ENCODE peak calls at places on chromosomes 5 and 9, in four cellular contexts. One of them, this sample, is unnamed.

GRCh38 chr5:169279125-169279524 is 21.8 kb downstream of the SLIT3 start:
- DNase-seq in small intestine: no peak
- DNase-seq in T-helper 9 cell: no peak
- DNase-seq in mesothelial cell of epicardium: no peak
- DNase-seq in this sample: no peak

GRCh38 chr9:77177894-77178794 is 810 bp downstream of the VPS13A start:
- DNase-seq in T-helper 9 cell: peak; percentile 49
- DNase-seq in small intestine: peak; percentile 68
- DNase-seq in mesothelial cell of epicardium: no peak
- DNase-seq in this sample: peak; percentile 35

GRCh38 chr5:84696651-84697050 is 312.0 kb upstream of the EDIL3 start:
- DNase-seq in mesothelial cell of epicardium: no peak
- DNase-seq in T-helper 9 cell: no peak
- DNase-seq in small intestine: no peak
- DNase-seq in this sample: no peak

GRCh38 chr9:133991964-133992779 is at the start of gene VAV2:
- DNase-seq in small intestine: peak; percentile 72
- DNase-seq in T-helper 9 cell: peak; percentile 17
- DNase-seq in mesothelial cell of epicardium: no peak
- DNase-seq in this sample: peak; percentile 18

GRCh38 chr9:5650356-5651105 is 21.6 kb downstream of the RIC1 start:
- DNase-seq in mesothelial cell of epicardium: no peak
- DNase-seq in T-helper 9 cell: no peak
- DNase-seq in small intestine: no peak
- DNase-seq in this sample: no peak

GRCh38 chr5:173940269-173940668 is 48.7 kb upstream of the C5orf47 start:
- DNase-seq in mesothelial cell of epicardium: no peak
- DNase-seq in small intestine: no peak
- DNase-seq in T-helper 9 cell: no peak
- DNase-seq in this sample: no peak

GRCh38 chr9:108854094-108854493 is 1.7 kb downstream of the ACTL7B start:
- DNase-seq in small intestine: no peak
- DNase-seq in T-helper 9 cell: no peak
- DNase-seq in mesothelial cell of epicardium: no peak
- DNase-seq in this sample: no peak

GRCh38 chr5:74595143-74595915 is 45.2 kb downstream of the ENC1 start:
- DNase-seq in small intestine: peak; percentile 76
- DNase-seq in mesothelial cell of epicardium: no peak
- DNase-seq in T-helper 9 cell: no peak
- DNase-seq in this sample: no peak

GRCh38 chr9:106277931-106278330 is 583.6 kb downstream of the TMEM38B start:
- DNase-seq in small intestine: no peak
- DNase-seq in T-helper 9 cell: no peak
- DNase-seq in mesothelial cell of epicardium: no peak
- DNase-seq in this sample: no peak

GRCh38 chr5:180802325-180803180 is at the start of gene MGAT1:
- DNase-seq in mesothelial cell of epicardium: peak; percentile 76
- DNase-seq in T-helper 9 cell: peak; percentile 76
- DNase-seq in small intestine: peak; percentile 77
- DNase-seq in this sample: peak; percentile 61

GRCh38 chr5:140351609-140352334 is 5.4 kb upstream of the HBEGF start:
- DNase-seq in mesothelial cell of epicardium: no peak
- DNase-seq in T-helper 9 cell: peak; percentile 36
- DNase-seq in small intestine: peak; percentile 80
- DNase-seq in this sample: no peak

GRCh38 chr5:40404613-40405012 is 275.1 kb upstream of the PTGER4 start:
- DNase-seq in mesothelial cell of epicardium: no peak
- DNase-seq in small intestine: peak; percentile 51
- DNase-seq in T-helper 9 cell: no peak
- DNase-seq in this sample: no peak

GRCh38 chr5:153974813-153975163 is 63.9 kb downstream of the FAM114A2 start:
- DNase-seq in small intestine: no peak
- DNase-seq in T-helper 9 cell: no peak
- DNase-seq in mesothelial cell of epicardium: no peak
- DNase-seq in this sample: no peak

GRCh38 chr5:145471831-145472616 is 363.1 kb downstream of the PRELID2 start:
- DNase-seq in mesothelial cell of epicardium: no peak
- DNase-seq in T-helper 9 cell: no peak
- DNase-seq in small intestine: peak; percentile 39
- DNase-seq in this sample: no peak

GRCh38 chr5:178058321-178059012 is 54.9 kb upstream of the N4BP3 start:
- DNase-seq in T-helper 9 cell: no peak
- DNase-seq in small intestine: no peak
- DNase-seq in mesothelial cell of epicardium: no peak
- DNase-seq in this sample: no peak

GRCh38 chr5:13251623-13252367 is 692.7 kb downstream of the DNAH5 start:
- DNase-seq in small intestine: no peak
- DNase-seq in T-helper 9 cell: no peak
- DNase-seq in mesothelial cell of epicardium: no peak
- DNase-seq in this sample: no peak

GRCh38 chr9:3751125-3751758 is 225.4 kb upstream of the RFX3 start:
- DNase-seq in small intestine: no peak
- DNase-seq in mesothelial cell of epicardium: no peak
- DNase-seq in T-helper 9 cell: no peak
- DNase-seq in this sample: no peak

GRCh38 chr5:74109344-74109743 is 483.3 kb downstream of the ARHGEF28 start:
- DNase-seq in small intestine: no peak
- DNase-seq in mesothelial cell of epicardium: no peak
- DNase-seq in T-helper 9 cell: no peak
- DNase-seq in this sample: no peak

GRCh38 chr5:26232706-26233105 is 805.7 kb downstream of the CDH9 start:
- DNase-seq in small intestine: no peak
- DNase-seq in mesothelial cell of epicardium: no peak
- DNase-seq in T-helper 9 cell: no peak
- DNase-seq in this sample: no peak

GRCh38 chr5:14775857-14776256 is 95.7 kb downstream of the ANKH start:
- DNase-seq in mesothelial cell of epicardium: no peak
- DNase-seq in small intestine: peak; percentile 43
- DNase-seq in T-helper 9 cell: no peak
- DNase-seq in this sample: no peak

GRCh38 chr5:69462170-69462569 is 30.4 kb upstream of the OCLN start:
- DNase-seq in T-helper 9 cell: no peak
- DNase-seq in small intestine: no peak
- DNase-seq in mesothelial cell of epicardium: no peak
- DNase-seq in this sample: no peak

GRCh38 chr9:15155826-15156225 is 151.2 kb downstream of the TTC39B start:
- DNase-seq in T-helper 9 cell: no peak
- DNase-seq in small intestine: no peak
- DNase-seq in mesothelial cell of epicardium: no peak
- DNase-seq in this sample: no peak

GRCh38 chr9:38160613-38161215 is 91.7 kb upstream of the SHB start:
- DNase-seq in small intestine: peak; percentile 71
- DNase-seq in T-helper 9 cell: peak; percentile 59
- DNase-seq in mesothelial cell of epicardium: no peak
- DNase-seq in this sample: peak; percentile 7

GRCh38 chr5:124421584-124421983 is 324.9 kb downstream of the ZNF608 start:
- DNase-seq in mesothelial cell of epicardium: no peak
- DNase-seq in small intestine: no peak
- DNase-seq in T-helper 9 cell: no peak
- DNase-seq in this sample: no peak